ENCODE peak calls at places on chromosome 6, in nine cellular contexts. I is K562, R is ovary, E is H1, A is stomach, M is sigmoid colon, N is A549, X is suprapubic skin, O is tibial nerve. V is an unnamed sample. For H3K9me3, the result is how much of the 10 kb centered on the place peaks cover.

GRCh38 chr6:32152414-32153251 is 894 bp upstream of the PRRT1 start:
- DNase-seq in N (no peak), I (peak), R (no peak), O (no peak), X (no peak), A (peak), E (no peak), M (no peak), V (no peak)

GRCh38 chr6:100664274-100665040 is 199.7 kb upstream of the SIM1 start:
- DNase-seq in M (no peak), A (no peak), I (peak), E (no peak), R (no peak), N (peak), O (peak), X (no peak), V (no peak)

GRCh38 chr6:8743146-8743745 is 307.9 kb upstream of the SLC35B3 start:
- DNase-seq in M (no peak), R (no peak), A (no peak), X (no peak), I (no peak), N (peak), O (no peak), E (no peak), V (no peak)

GRCh38 chr6:143333749-143334520 is 116.6 kb downstream of the ADAT2 start:
- DNase-seq in M (no peak), O (no peak), N (no peak), X (no peak), R (no peak), E (no peak), A (no peak), I (no peak), V (no peak)

GRCh38 chr6:138371720-138372119 is 6.0 kb upstream of the SMIM28 start:
- DNase-seq in N (peak), A (no peak), X (no peak), E (no peak), O (no peak), I (peak), R (no peak), M (no peak), V (no peak)

GRCh38 chr6:91816335-91816734 is 1229.5 kb upstream of the MAP3K7 start:
- DNase-seq in E (no peak), X (peak), R (no peak), I (no peak), O (no peak), M (no peak), A (no peak), N (no peak), V (no peak)

GRCh38 chr6:5580736-5581568 is 319.6 kb downstream of the FARS2 start:
- DNase-seq in M (no peak), E (no peak), N (no peak), O (no peak), A (no peak), I (no peak), X (no peak), R (no peak), V (no peak)

GRCh38 chr6:26105109-26105730 is 18.0 kb downstream of the HFE start:
- DNase-seq in M (no peak), A (no peak), X (no peak), R (no peak), N (no peak), I (no peak), E (no peak), O (no peak), V (no peak)

GRCh38 chr6:70599187-70599586 is 32.5 kb downstream of the SDHAF4 start:
- DNase-seq in E (no peak), N (no peak), M (no peak), I (no peak), A (no peak), O (no peak), R (no peak), X (no peak), V (no peak)

GRCh38 chr6:156107514-156108150 is 652.0 kb upstream of the NOX3 start:
- DNase-seq in A (no peak), X (no peak), E (no peak), I (no peak), R (no peak), N (no peak), M (no peak), O (no peak), V (no peak)

GRCh38 chr6:97586344-97586743 is 303.3 kb upstream of the MMS22L start:
- DNase-seq in A (no peak), O (no peak), R (no peak), I (no peak), X (no peak), N (peak), E (no peak), M (no peak), V (no peak)

GRCh38 chr6:139291813-139292619 is at the start of gene TXLNB:
- DNase-seq in O (peak), R (peak), X (peak), A (peak), I (no peak), E (no peak), M (peak), N (no peak), V (peak)

GRCh38 chr6:74277749-74278148 is 581.7 kb downstream of the CD109 start:
- DNase-seq in O (no peak), E (no peak), R (no peak), X (no peak), N (no peak), M (no peak), I (no peak), A (no peak), V (no peak)

GRCh38 chr6:157148391-157149323 is 174.7 kb downstream of the TMEM242 start:
- DNase-seq in O (peak), A (peak), R (no peak), N (peak), X (no peak), E (no peak), M (peak), I (no peak), V (peak)

GRCh38 chr6:7410801-7411200 is 21.2 kb downstream of the RIOK1 start:
- DNase-seq in O (no peak), A (no peak), N (no peak), X (no peak), M (no peak), I (no peak), E (no peak), R (no peak), V (no peak)

DNA sequence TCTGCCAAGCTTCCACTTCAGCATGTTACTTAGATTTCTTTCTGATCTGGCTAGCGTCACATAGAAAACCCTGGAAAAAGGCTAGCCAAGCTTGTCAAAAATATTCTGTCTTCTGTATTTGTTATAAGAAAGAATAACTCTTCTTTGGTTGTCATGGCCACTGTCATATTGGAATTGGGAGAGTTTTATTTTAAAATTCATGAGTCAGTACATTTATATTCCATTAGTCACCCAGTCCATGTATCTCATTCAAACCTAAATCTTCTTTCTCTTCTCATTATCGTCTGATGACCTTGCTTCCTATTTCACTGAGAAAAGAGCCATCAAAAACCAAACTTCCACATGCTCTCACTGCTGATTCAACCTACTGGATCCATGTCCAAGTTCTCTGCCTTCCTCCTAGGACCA is 65.7 kb downstream of the EPM2A start:
- DNase-seq in I (no peak), E (no peak), O (no peak), X (no peak), N (no peak), M (no peak), R (no peak), A (no peak), V (no peak)
- H3K27ac ChIP-seq in I (no peak), E (no peak), O (no peak), X (no peak), N (no peak), M (peak), R (no peak), A (no peak), V (no peak)

GRCh38 chr6:108437821-108438220 is 122.9 kb upstream of the FOXO3 start:
- DNase-seq in M (no peak), A (no peak), E (no peak), N (no peak), O (no peak), X (no peak), I (no peak), R (no peak), V (no peak)

GRCh38 chr6:108442770-108443520 is 117.8 kb upstream of the FOXO3 start:
- DNase-seq in M (no peak), O (no peak), N (no peak), A (no peak), X (no peak), R (no peak), E (no peak), I (no peak), V (no peak)

GRCh38 chr6:108436771-108437170 is 123.9 kb upstream of the FOXO3 start:
- DNase-seq in N (no peak), A (no peak), R (no peak), M (no peak), I (no peak), O (no peak), E (no peak), X (no peak), V (no peak)

GRCh38 chr6:108438918-108439317 is 121.8 kb upstream of the FOXO3 start:
- DNase-seq in M (no peak), X (no peak), O (no peak), R (no peak), I (no peak), E (no peak), A (no peak), N (no peak), V (no peak)

GRCh38 chr6:108441141-108441540 is 119.6 kb upstream of the FOXO3 start:
- DNase-seq in X (no peak), O (no peak), M (no peak), A (no peak), R (no peak), I (no peak), E (no peak), N (no peak), V (no peak)
- TF ChIP-seq EP300 in X (no peak), O (no peak), M (no peak), A (no peak), R (no peak), I (no peak), E (no peak), N (no peak), V (no peak)

DNA sequence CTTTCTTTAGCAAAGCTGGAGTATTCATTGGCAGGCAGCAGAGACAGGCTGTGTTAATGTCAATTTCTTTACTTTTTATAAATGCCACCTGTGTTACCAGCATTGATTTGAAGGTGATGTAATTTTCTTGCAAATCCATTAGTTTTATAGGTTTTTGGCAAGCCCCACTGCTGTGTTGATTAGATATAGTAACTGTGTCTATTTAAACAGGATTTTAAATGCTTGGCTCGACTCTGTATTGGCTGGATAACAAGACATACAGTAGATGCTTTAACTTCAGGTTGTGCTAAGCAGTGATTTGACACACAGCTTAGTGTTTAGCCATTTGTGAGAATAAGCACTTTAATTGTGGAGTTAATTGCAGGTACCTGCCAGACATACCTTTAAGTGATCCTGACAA is 397.3 kb downstream of the HDGFL1 start:
- DNase-seq in N (no peak), A (no peak), I (no peak), R (no peak), X (no peak), M (no peak), E (no peak), O (no peak), V (no peak)
- H3K9me3 ChIP-seq in N (under half), A (under half), I (under half), R (under half), X (under half), M (under half), E (under half), O (under half), V (under half)

GRCh38 chr6:132912273-132912672 is 97.9 kb downstream of the RPS12 start:
- DNase-seq in M (no peak), N (no peak), X (no peak), E (no peak), I (no peak), O (no peak), R (no peak), A (no peak), V (no peak)
- H3K27ac ChIP-seq in M (no peak), N (no peak), X (no peak), E (no peak), I (no peak), O (no peak), R (no peak), A (no peak), V (no peak)

V was measured in transverse colon.